ENCODE peak calls at places on chromosomes 16 and 17, in four cellular contexts. One of them, this sample, is unnamed.

GRCh38 chr17:45171338-45172231 is 9.9 kb downstream of the HEXIM2 start:
- DNase-seq in H1: no peak
- DNase-seq in neuronal stem cell: no peak
- DNase-seq in IMR-90: no peak
- DNase-seq in this sample: peak

GRCh38 chr17:80879723-80880649 is 111.7 kb upstream of the CHMP6 start:
- DNase-seq in H1: no peak
- DNase-seq in neuronal stem cell: no peak
- DNase-seq in IMR-90: no peak
- DNase-seq in this sample: no peak

GRCh38 chr17:78364436-78365281 is 4.8 kb upstream of the SOCS3 start:
- DNase-seq in H1: no peak
- DNase-seq in neuronal stem cell: no peak
- DNase-seq in IMR-90: no peak
- DNase-seq in this sample: no peak

GRCh38 chr17:691423-691822 is 23.2 kb downstream of the VPS53 start:
- DNase-seq in H1: no peak
- DNase-seq in neuronal stem cell: no peak
- DNase-seq in IMR-90: peak
- DNase-seq in this sample: peak

GRCh38 chr17:61361084-61361483 is 38.6 kb upstream of the TBX2 start:
- DNase-seq in H1: no peak
- DNase-seq in neuronal stem cell: no peak
- DNase-seq in IMR-90: peak
- DNase-seq in this sample: no peak

GRCh38 chr17:12584727-12585126 is 81.0 kb upstream of the MYOCD start:
- DNase-seq in H1: no peak
- DNase-seq in neuronal stem cell: no peak
- DNase-seq in IMR-90: no peak
- DNase-seq in this sample: no peak

GRCh38 chr17:879546-879945 is 97.4 kb downstream of the MRM3 start:
- DNase-seq in H1: peak
- DNase-seq in neuronal stem cell: peak
- DNase-seq in IMR-90: peak
- DNase-seq in this sample: peak

GRCh38 chr17:50211249-50212120 is 10.1 kb upstream of the COL1A1 start:
- DNase-seq in H1: peak
- DNase-seq in neuronal stem cell: no peak
- DNase-seq in IMR-90: no peak
- DNase-seq in this sample: no peak

GRCh38 chr16:85799497-85800320 is at the start of the genes COX4I1 and EMC8:
- DNase-seq in H1: peak
- DNase-seq in neuronal stem cell: peak
- DNase-seq in IMR-90: peak
- DNase-seq in this sample: peak

GRCh38 chr16:88467433-88468051 is 14.5 kb downstream of the ZFPM1 start:
- DNase-seq in H1: no peak
- DNase-seq in neuronal stem cell: no peak
- DNase-seq in IMR-90: no peak
- DNase-seq in this sample: no peak

GRCh38 chr17:80445152-80446110 is 30.5 kb downstream of the ENDOV start:
- DNase-seq in H1: no peak
- DNase-seq in neuronal stem cell: no peak
- DNase-seq in IMR-90: no peak
- DNase-seq in this sample: no peak

GRCh38 chr16:48444574-48444973 is 59.4 kb upstream of the SIAH1 start:
- DNase-seq in H1: no peak
- DNase-seq in neuronal stem cell: no peak
- DNase-seq in IMR-90: peak
- DNase-seq in this sample: peak

GRCh38 chr16:68737730-68738590 is 868 bp downstream of the CDH1 start:
- DNase-seq in H1: peak
- DNase-seq in neuronal stem cell: no peak
- DNase-seq in IMR-90: no peak
- DNase-seq in this sample: no peak

GRCh38 chr16:72214821-72215220 is 42.9 kb upstream of the PMFBP1 start:
- DNase-seq in H1: no peak
- DNase-seq in neuronal stem cell: no peak
- DNase-seq in IMR-90: no peak
- DNase-seq in this sample: no peak

GRCh38 chr17:39196191-39196819 is 1.2 kb downstream of the CACNB1 start:
- DNase-seq in H1: no peak
- DNase-seq in neuronal stem cell: no peak
- DNase-seq in IMR-90: no peak
- DNase-seq in this sample: no peak

GRCh38 chr16:55479560-55480197 is 681 bp downstream of the MMP2 start:
- DNase-seq in H1: no peak
- DNase-seq in neuronal stem cell: peak
- DNase-seq in IMR-90: no peak
- DNase-seq in this sample: no peak

GRCh38 chr16:85798901-85799496 is 345 bp downstream of the EMC8 start:
- DNase-seq in H1: peak
- DNase-seq in neuronal stem cell: no peak
- DNase-seq in IMR-90: peak
- DNase-seq in this sample: peak

GRCh38 chr17:78390241-78391050 is 12.0 kb downstream of the PGS1 start:
- DNase-seq in H1: no peak
- DNase-seq in neuronal stem cell: no peak
- DNase-seq in IMR-90: peak
- DNase-seq in this sample: no peak

GRCh38 chr16:3282103-3282746 is 1.1 kb upstream of the ZNF263 start:
- DNase-seq in H1: no peak
- DNase-seq in neuronal stem cell: no peak
- DNase-seq in IMR-90: peak
- DNase-seq in this sample: no peak

GRCh38 chr16:49094471-49094870 is 187.2 kb downstream of the CBLN1 start:
- DNase-seq in H1: no peak
- DNase-seq in neuronal stem cell: no peak
- DNase-seq in IMR-90: no peak
- DNase-seq in this sample: no peak

GRCh38 chr16:2150418-2151187 is 2.2 kb downstream of the RAB26 start:
- DNase-seq in H1: peak
- DNase-seq in neuronal stem cell: no peak
- DNase-seq in IMR-90: peak
- DNase-seq in this sample: no peak

GRCh38 chr16:85426806-85427205 is 186.3 kb upstream of the GSE1 start:
- DNase-seq in H1: no peak
- DNase-seq in neuronal stem cell: no peak
- DNase-seq in IMR-90: no peak
- DNase-seq in this sample: no peak

GRCh38 chr16:25110392-25110947 is 1.1 kb upstream of the LCMT1 start:
- DNase-seq in H1: no peak
- DNase-seq in neuronal stem cell: no peak
- DNase-seq in IMR-90: no peak
- DNase-seq in this sample: no peak

GRCh38 chr16:53968896-53969295 is 264.9 kb downstream of the FTO start:
- DNase-seq in H1: no peak
- DNase-seq in neuronal stem cell: no peak
- DNase-seq in IMR-90: peak
- DNase-seq in this sample: no peak

GRCh38 chr16:57091990-57092785 is at the start of gene CPNE2:
- DNase-seq in H1: peak
- DNase-seq in neuronal stem cell: peak
- DNase-seq in IMR-90: peak
- DNase-seq in this sample: no peak

GRCh38 chr17:79204261-79204660 is 129.6 kb downstream of the ENGASE start:
- DNase-seq in H1: no peak
- DNase-seq in neuronal stem cell: no peak
- DNase-seq in IMR-90: no peak
- DNase-seq in this sample: no peak

GRCh38 chr17:1882836-1883235 is 53.0 kb downstream of the RPA1 start:
- DNase-seq in H1: peak
- DNase-seq in neuronal stem cell: peak
- DNase-seq in IMR-90: peak
- DNase-seq in this sample: peak

GRCh38 chr17:57545836-57546305 is 199.2 kb downstream of the CCDC182 start:
- DNase-seq in H1: no peak
- DNase-seq in neuronal stem cell: no peak
- DNase-seq in IMR-90: no peak
- DNase-seq in this sample: no peak

GRCh38 chr16:50533317-50533716 is 14.9 kb upstream of the NKD1 start:
- DNase-seq in H1: peak
- DNase-seq in neuronal stem cell: no peak
- DNase-seq in IMR-90: no peak
- DNase-seq in this sample: no peak

GRCh38 chr16:87382023-87382785 is 1.4 kb downstream of the FBXO31 start:
- DNase-seq in H1: no peak
- DNase-seq in neuronal stem cell: no peak
- DNase-seq in IMR-90: no peak
- DNase-seq in this sample: no peak

GRCh38 chr17:38879878-38880727 is 10.2 kb downstream of the LASP1 start:
- DNase-seq in H1: peak
- DNase-seq in neuronal stem cell: no peak
- DNase-seq in IMR-90: peak
- DNase-seq in this sample: no peak

GRCh38 chr16:5852151-5852550 is 754.6 kb upstream of the EEF2KMT start:
- DNase-seq in H1: no peak
- DNase-seq in neuronal stem cell: no peak
- DNase-seq in IMR-90: no peak
- DNase-seq in this sample: no peak

GRCh38 chr16:56269824-56270684 is 78.8 kb downstream of the GNAO1 start:
- DNase-seq in H1: no peak
- DNase-seq in neuronal stem cell: no peak
- DNase-seq in IMR-90: peak
- DNase-seq in this sample: no peak

DNA sequence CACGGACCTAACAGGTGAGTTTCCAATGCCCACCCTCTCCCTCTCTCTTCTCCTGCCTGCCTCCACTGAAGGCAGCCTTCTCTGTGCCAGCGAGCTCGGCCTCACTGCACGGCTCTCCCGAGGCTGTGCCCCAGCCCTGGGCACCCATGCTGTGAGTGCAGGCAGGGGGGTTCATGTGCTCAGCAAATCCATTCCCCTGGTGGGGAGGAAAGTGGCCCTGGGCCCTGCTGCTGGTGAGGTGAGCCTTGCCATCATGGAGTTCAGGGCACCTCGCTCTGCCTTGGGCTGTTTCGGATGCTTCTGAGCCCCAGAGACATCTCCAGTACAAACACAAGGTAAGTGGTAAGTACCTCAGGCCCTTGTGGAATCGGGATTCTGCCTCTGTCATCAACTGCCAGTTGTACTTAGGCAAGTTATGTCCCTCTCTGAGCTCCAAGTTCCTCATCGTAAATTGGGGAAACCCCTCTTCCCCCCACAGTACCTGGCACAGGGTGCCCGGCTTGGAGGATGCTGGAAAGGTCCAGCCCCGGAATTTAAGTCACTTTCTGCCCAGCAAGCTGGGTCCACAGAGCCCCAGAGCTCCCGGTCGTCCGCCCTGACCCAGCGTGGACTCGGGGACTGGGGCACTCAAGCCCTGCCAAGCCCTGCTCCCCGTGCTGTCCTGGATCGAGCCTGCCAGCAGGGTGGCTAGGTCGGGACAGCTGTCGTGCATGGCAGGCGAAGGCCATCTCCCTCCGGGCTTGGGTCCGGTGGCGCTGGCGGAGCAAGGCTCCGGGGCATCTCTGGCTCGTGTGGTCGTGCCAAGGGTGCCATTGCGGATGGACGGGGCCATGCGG is 684 bp upstream of the NUDT16L1 start:
- DNase-seq in H1: no peak
- DNase-seq in neuronal stem cell: no peak
- DNase-seq in IMR-90: no peak
- DNase-seq in this sample: no peak
- H3K9ac ChIP-seq in H1: peak
- H3K9ac ChIP-seq in neuronal stem cell: peak
- H3K9ac ChIP-seq in IMR-90: no peak
- H3K9ac ChIP-seq in this sample: peak

GRCh38 chr17:8383143-8383974 is at the start of gene RPL26:
- DNase-seq in H1: peak
- DNase-seq in neuronal stem cell: peak
- DNase-seq in IMR-90: peak
- DNase-seq in this sample: peak
- H3K14ac ChIP-seq in H1: no peak
- H3K14ac ChIP-seq in neuronal stem cell: peak
- H3K14ac ChIP-seq in IMR-90: peak
- H3K14ac ChIP-seq in this sample: peak

GRCh38 chr16:78499399-78499798 is 399.9 kb downstream of the WWOX start:
- DNase-seq in H1: no peak
- DNase-seq in neuronal stem cell: no peak
- DNase-seq in IMR-90: no peak
- DNase-seq in this sample: no peak
- H3K9ac ChIP-seq in H1: no peak
- H3K9ac ChIP-seq in neuronal stem cell: no peak
- H3K9ac ChIP-seq in IMR-90: no peak
- H3K9ac ChIP-seq in this sample: no peak

DNA sequence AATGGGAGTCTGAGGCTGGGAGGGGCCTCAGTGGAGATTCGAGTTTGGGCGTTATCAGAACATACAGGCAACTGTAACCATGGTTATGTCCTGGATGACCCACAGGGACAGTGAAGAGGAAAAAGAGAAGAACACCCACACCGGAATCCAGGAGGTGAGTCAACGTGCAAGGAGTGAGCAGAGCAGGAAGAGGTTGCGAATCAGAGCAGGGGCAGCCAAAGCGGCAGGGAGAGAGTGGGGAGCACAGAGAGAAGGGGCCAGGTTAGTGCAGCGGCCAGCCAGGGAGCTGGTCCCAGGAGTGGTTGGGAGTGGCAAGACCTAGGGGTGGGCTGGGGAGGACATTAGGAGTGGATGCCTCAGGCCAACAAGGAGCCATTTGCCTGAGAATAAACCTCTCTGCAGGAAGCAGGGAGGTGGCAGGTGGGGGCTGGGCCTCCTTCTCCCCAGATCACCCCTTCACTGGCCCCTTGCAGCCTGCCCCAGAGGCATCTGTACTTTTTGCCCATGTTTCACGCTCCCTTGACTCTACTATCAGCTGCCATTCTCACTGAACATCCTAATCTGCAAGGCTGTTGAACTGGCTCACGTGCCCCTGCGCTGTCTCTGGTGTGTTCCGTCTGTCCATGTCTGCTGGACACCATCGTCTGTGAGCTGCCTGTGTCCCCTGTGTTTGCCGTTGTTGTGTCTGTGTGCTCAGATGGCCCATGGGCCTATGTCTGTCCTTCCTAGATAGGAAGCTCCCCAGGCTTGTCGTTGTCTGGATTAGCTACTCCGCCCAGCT is 5.1 kb downstream of the KRT13 start:
- DNase-seq in H1: no peak
- DNase-seq in neuronal stem cell: no peak
- DNase-seq in IMR-90: peak
- DNase-seq in this sample: no peak
- H3K14ac ChIP-seq in H1: no peak
- H3K14ac ChIP-seq in neuronal stem cell: peak
- H3K14ac ChIP-seq in IMR-90: peak
- H3K14ac ChIP-seq in this sample: no peak

GRCh38 chr16:82653550-82654511 is 27.1 kb downstream of the CDH13 start:
- DNase-seq in H1: no peak
- DNase-seq in neuronal stem cell: no peak
- DNase-seq in IMR-90: peak
- DNase-seq in this sample: no peak
- H3K9ac ChIP-seq in H1: no peak
- H3K9ac ChIP-seq in neuronal stem cell: no peak
- H3K9ac ChIP-seq in IMR-90: peak
- H3K9ac ChIP-seq in this sample: no peak

GRCh38 chr17:49021768-49022103 is 24.6 kb downstream of the IGF2BP1 start:
- DNase-seq in H1: peak
- DNase-seq in neuronal stem cell: no peak
- DNase-seq in IMR-90: no peak
- DNase-seq in this sample: no peak
- H3K14ac ChIP-seq in H1: no peak
- H3K14ac ChIP-seq in neuronal stem cell: no peak
- H3K14ac ChIP-seq in IMR-90: peak
- H3K14ac ChIP-seq in this sample: peak

GRCh38 chr17:10162034-10162433 is 36.4 kb downstream of the GAS7 start:
- DNase-seq in H1: no peak
- DNase-seq in neuronal stem cell: no peak
- DNase-seq in IMR-90: no peak
- DNase-seq in this sample: no peak
- H3K9ac ChIP-seq in H1: no peak
- H3K9ac ChIP-seq in neuronal stem cell: no peak
- H3K9ac ChIP-seq in IMR-90: no peak
- H3K9ac ChIP-seq in this sample: no peak

This sample was measured in trophoblast cell.